ENCODE peak calls at places on chromosomes 3 and 15, in eight cellular contexts. G, L, Z, U, V, D, H and N are unnamed samples.

GRCh38 chr3:30632065-30632464 is 25.7 kb downstream of the TGFBR2 start:
- DNase-seq in G (no peak), U (no peak), H (no peak), V (no peak), Z (no peak), D (no peak), L (no peak), N (no peak)

GRCh38 chr3:155026999-155027591 is 53.0 kb upstream of the MME start:
- DNase-seq in D (no peak), Z (no peak), G (no peak), U (no peak), L (no peak), H (no peak), V (no peak), N (no peak)

GRCh38 chr3:160052385-160053047 is 63.9 kb downstream of the IL12A start:
- DNase-seq in Z (peak), G (no peak), U (no peak), D (no peak), L (no peak), V (no peak), H (no peak), N (no peak)

GRCh38 chr3:177729939-177730700 is 532.8 kb upstream of the TBL1XR1 start:
- DNase-seq in G (no peak), L (no peak), H (no peak), V (no peak), D (no peak), U (no peak), Z (peak), N (no peak)

GRCh38 chr3:191070201-191070600 is 128.8 kb upstream of the OSTN start:
- DNase-seq in H (no peak), V (no peak), L (peak), Z (no peak), D (no peak), U (no peak), G (no peak), N (no peak)

GRCh38 chr3:111998661-111999641 is at the start of gene TAGLN3:
- DNase-seq in G (no peak), L (peak), H (no peak), D (no peak), V (no peak), U (peak), Z (no peak), N (no peak)

GRCh38 chr15:43214592-43215295 is 6.1 kb downstream of the EPB42 start:
- DNase-seq in D (no peak), H (no peak), Z (no peak), U (no peak), L (no peak), G (no peak), V (no peak), N (no peak)

GRCh38 chr3:12120374-12121140 is 38.2 kb downstream of the TIMP4 start:
- DNase-seq in D (no peak), Z (no peak), G (no peak), H (no peak), V (no peak), L (no peak), U (no peak), N (no peak)

GRCh38 chr15:48645558-48646330 is at the start of gene FBN1:
- DNase-seq in Z (peak), G (no peak), L (peak), U (peak), V (peak), H (no peak), D (no peak), N (no peak)

GRCh38 chr15:23403550-23403949 is 43.5 kb downstream of the GOLGA6L2 start:
- DNase-seq in D (no peak), Z (peak), V (no peak), H (no peak), G (no peak), U (no peak), L (no peak), N (no peak)

GRCh38 chr15:93974804-93975481 is 256.4 kb upstream of the MCTP2 start:
- DNase-seq in G (no peak), Z (no peak), U (no peak), H (no peak), V (no peak), L (no peak), D (no peak), N (no peak)

GRCh38 chr3:179760944-179761343 is 108.1 kb downstream of the USP13 start:
- DNase-seq in V (no peak), Z (no peak), H (no peak), U (no peak), L (peak), G (no peak), D (no peak), N (no peak)

GRCh38 chr3:173584834-173585831 is 187.6 kb downstream of the NLGN1 start:
- DNase-seq in D (no peak), U (no peak), H (no peak), L (peak), V (peak), Z (peak), G (no peak), N (no peak)

GRCh38 chr3:4822568-4822967 is 156.7 kb upstream of the BHLHE40 start:
- DNase-seq in L (no peak), V (no peak), H (no peak), Z (no peak), G (no peak), U (no peak), D (no peak), N (no peak)

GRCh38 chr3:4356642-4357041 is 53.5 kb downstream of the SETMAR start:
- DNase-seq in V (no peak), H (no peak), Z (no peak), U (no peak), G (no peak), L (no peak), D (no peak), N (no peak)

GRCh38 chr3:142596726-142597088 is 514 bp downstream of the PLS1 start:
- DNase-seq in G (no peak), D (no peak), Z (no peak), V (no peak), U (no peak), H (no peak), L (no peak), N (no peak)

GRCh38 chr15:68967948-68968347 is 37.6 kb downstream of the SPESP1 start:
- DNase-seq in H (no peak), Z (no peak), D (no peak), G (no peak), L (no peak), V (no peak), U (no peak), N (no peak)

GRCh38 chr15:69810441-69811071 is 287.2 kb downstream of the TLE3 start:
- DNase-seq in Z (peak), U (no peak), H (no peak), L (no peak), G (no peak), V (no peak), D (no peak), N (no peak)

GRCh38 chr3:150739877-150740645 is 22.9 kb downstream of the SIAH2 start:
- DNase-seq in U (peak), Z (no peak), L (no peak), D (no peak), H (no peak), V (no peak), G (no peak), N (no peak)

GRCh38 chr3:180679178-180680096 is at the start of gene CCDC39:
- DNase-seq in V (peak), L (peak), U (peak), H (peak), G (peak), Z (peak), D (peak), N (peak)

GRCh38 chr3:140859592-140860336 is 81.9 kb upstream of the SLC25A36 start:
- DNase-seq in G (no peak), Z (no peak), L (no peak), H (no peak), D (no peak), V (no peak), U (no peak), N (no peak)

GRCh38 chr15:70060214-70061085 is 37.3 kb downstream of the TLE3 start:
- DNase-seq in V (no peak), U (no peak), H (no peak), D (no peak), L (no peak), G (no peak), Z (no peak), N (no peak)

GRCh38 chr15:68635142-68635541 is 56.3 kb downstream of the CORO2B start:
- DNase-seq in Z (peak), H (no peak), V (peak), D (no peak), L (no peak), G (no peak), U (no peak), N (no peak)

GRCh38 chr3:25582242-25582641 is 82.5 kb downstream of the TOP2B start:
- DNase-seq in H (no peak), L (peak), V (no peak), Z (no peak), U (no peak), G (no peak), D (no peak), N (no peak)

GRCh38 chr3:59341441-59341840 is 291.6 kb upstream of the CFAP20DC start:
- DNase-seq in G (no peak), Z (no peak), L (no peak), H (no peak), D (no peak), U (no peak), V (no peak), N (no peak)

GRCh38 chr3:30680789-30681188 is 74.4 kb downstream of the TGFBR2 start:
- DNase-seq in L (no peak), D (no peak), V (peak), G (no peak), H (no peak), Z (peak), U (peak), N (no peak)

GRCh38 chr3:170420307-170420821 is 1.7 kb downstream of the CLDN11 start:
- DNase-seq in D (no peak), L (peak), H (no peak), U (no peak), Z (no peak), V (no peak), G (no peak), N (no peak)

GRCh38 chr3:41317718-41318117 is 118.4 kb downstream of the CTNNB1 start:
- DNase-seq in U (no peak), V (no peak), H (no peak), G (no peak), D (no peak), L (peak), Z (no peak), N (no peak)

GRCh38 chr3:16768956-16769355 is 115.8 kb upstream of the PLCL2 start:
- DNase-seq in D (no peak), G (no peak), V (no peak), Z (no peak), H (no peak), U (no peak), L (no peak), N (no peak)

GRCh38 chr3:9253327-9253726 is 3.9 kb upstream of the SRGAP3 start:
- DNase-seq in U (no peak), G (no peak), H (no peak), V (no peak), D (no peak), L (no peak), Z (no peak), N (no peak)

GRCh38 chr3:39638286-39638685 is 170.8 kb downstream of the MOBP start:
- DNase-seq in L (no peak), H (no peak), Z (no peak), U (no peak), V (no peak), D (no peak), G (no peak), N (no peak)

GRCh38 chr3:140170612-140171011 is 235.6 kb downstream of the CLSTN2 start:
- DNase-seq in V (no peak), G (no peak), Z (no peak), L (no peak), U (no peak), D (no peak), H (no peak), N (no peak)

GRCh38 chr3:29144807-29145206 is 136.1 kb upstream of the RBMS3 start:
- DNase-seq in L (peak), D (no peak), H (no peak), Z (peak), U (no peak), V (peak), G (no peak), N (no peak)

GRCh38 chr3:157447026-157447694 is 10.5 kb downstream of the PTX3 start:
- DNase-seq in H (no peak), D (no peak), L (peak), G (no peak), V (no peak), Z (no peak), U (no peak), N (no peak)

GRCh38 chr3:140883428-140883827 is 58.2 kb upstream of the SLC25A36 start:
- DNase-seq in V (no peak), D (no peak), G (no peak), Z (no peak), U (no peak), L (no peak), H (no peak), N (no peak)

GRCh38 chr3:144590854-144591253 is 619.2 kb downstream of the DIPK2A start:
- DNase-seq in V (no peak), U (no peak), H (no peak), G (no peak), D (no peak), Z (no peak), L (peak), N (no peak)

GRCh38 chr3:101677436-101678286 is 729 bp upstream of the ZBTB11 start:
- DNase-seq in G (no peak), D (no peak), V (no peak), H (no peak), L (no peak), Z (no peak), U (peak), N (no peak)

GRCh38 chr15:83613716-83614115 is 40.2 kb upstream of the ADAMTSL3 start:
- DNase-seq in Z (no peak), H (no peak), L (no peak), G (no peak), D (no peak), V (no peak), U (no peak), N (no peak)